ENCODE peak calls at places on chromosome 7, in four cellular contexts. C, F, W and L are unnamed samples.

GRCh38 chr7:92325173-92325572 is 79.4 kb downstream of the ANKIB1 start:
- DNase-seq in W (no peak), C (peak), F (no peak), L (no peak)

GRCh38 chr7:130921391-130922180 is 187.6 kb upstream of the KLF14 start:
- DNase-seq in F (no peak), W (peak), C (peak), L (peak)

GRCh38 chr7:92987095-92987494 is 130.7 kb downstream of the SAMD9 start:
- DNase-seq in F (no peak), C (peak), W (peak), L (no peak)

GRCh38 chr7:26705567-26705966 is 158.8 kb downstream of the SKAP2 start:
- DNase-seq in F (peak), W (peak), C (peak), L (no peak)

GRCh38 chr7:36526720-36527548 is 137.3 kb downstream of the ANLN start:
- DNase-seq in C (peak), W (peak), F (peak), L (no peak)

GRCh38 chr7:29918850-29919249 is 70.8 kb downstream of the SCRN1 start:
- DNase-seq in F (no peak), C (no peak), W (no peak), L (no peak)

GRCh38 chr7:98993024-98993897 is 114.9 kb downstream of the TRRAP start:
- DNase-seq in F (no peak), C (no peak), W (no peak), L (no peak)

GRCh38 chr7:116628971-116629586 is 42.9 kb upstream of the MET start:
- DNase-seq in F (peak), C (no peak), W (peak), L (peak)

GRCh38 chr7:131931368-131931767 is 374.9 kb upstream of the PODXL start:
- DNase-seq in F (no peak), C (no peak), W (peak), L (no peak)

GRCh38 chr7:80721880-80722595 is 83.6 kb downstream of the CD36 start:
- DNase-seq in F (peak), C (peak), W (peak), L (no peak)

GRCh38 chr7:101094791-101095375 is 9.6 kb downstream of the TRIM56 start:
- DNase-seq in C (peak), F (peak), W (peak), L (no peak)

GRCh38 chr7:75854233-75854632 is 24.6 kb upstream of the RHBDD2 start:
- DNase-seq in F (no peak), C (peak), W (peak), L (no peak)

GRCh38 chr7:94393251-94393758 is 1.4 kb upstream of the COL1A2 start:
- DNase-seq in C (peak), F (no peak), W (peak), L (no peak)